ENCODE peak calls at places on chromosomes 11 and 22, in eight cellular contexts. X is prostate gland, L is A549, B is upper lobe of right lung, S is heart right ventricle, C is NT2/D1, T is PC-9, Q is thoracic aorta. F is an unnamed sample. For H3K9me3, the result is how much of the 10 kb centered on the place peaks cover.

GRCh38 chr11:28938091-28938490 is 829.9 kb downstream of the METTL15 start:
- DNase-seq in X (no peak), L (no peak), B (no peak), S (no peak), C (no peak), T (peak), Q (no peak), F (no peak)

GRCh38 chr11:75667268-75667830 is 1.5 kb downstream of the MAP6 start:
- DNase-seq in X (peak), L (peak), B (peak), S (peak), C (no peak), T (no peak), Q (no peak), F (no peak)

GRCh38 chr11:35412285-35412684 is 7.1 kb downstream of the SLC1A2 start:
- DNase-seq in X (no peak), L (peak), B (no peak), S (no peak), C (no peak), T (no peak), Q (no peak), F (no peak)

GRCh38 chr11:76655466-76656086 is 15.0 kb downstream of the LRRC32 start:
- DNase-seq in X (no peak), L (no peak), B (no peak), S (no peak), C (no peak), T (no peak), Q (no peak), F (no peak)

GRCh38 chr11:45655347-45655756 is 10.1 kb downstream of the CHST1 start:
- DNase-seq in X (peak), L (peak), B (peak), S (peak), C (peak), T (no peak), Q (no peak), F (peak)

GRCh38 chr11:106309070-106309684 is 231.7 kb downstream of the AASDHPPT start:
- DNase-seq in X (no peak), L (no peak), B (no peak), S (no peak), C (no peak), T (no peak), Q (no peak), F (no peak)

GRCh38 chr11:1830500-1831223 is 4.1 kb upstream of the SYT8 start:
- DNase-seq in X (peak), L (no peak), B (peak), S (peak), C (no peak), T (peak), Q (no peak), F (no peak)

GRCh38 chr11:26134481-26135355 is 197.2 kb upstream of the ANO3 start:
- DNase-seq in X (no peak), L (peak), B (no peak), S (no peak), C (no peak), T (no peak), Q (no peak), F (no peak)

GRCh38 chr11:4134844-4135243 is 40.2 kb downstream of the RRM1 start:
- DNase-seq in X (no peak), L (peak), B (no peak), S (no peak), C (no peak), T (peak), Q (no peak), F (no peak)

GRCh38 chr22:36765943-36766450 is 9.9 kb downstream of the IFT27 start:
- DNase-seq in X (no peak), L (no peak), B (no peak), S (no peak), C (no peak), T (no peak), Q (no peak), F (no peak)

GRCh38 chr22:29071261-29072045 is 1.4 kb upstream of the KREMEN1 start:
- DNase-seq in X (peak), L (peak), B (peak), S (no peak), C (no peak), T (no peak), Q (no peak), F (peak)

GRCh38 chr11:72236083-72236697 is 7.8 kb downstream of the PHOX2A start:
- DNase-seq in X (no peak), L (no peak), B (no peak), S (no peak), C (no peak), T (no peak), Q (no peak), F (no peak)

GRCh38 chr11:34052608-34053160 is 1.2 kb downstream of the CAPRIN1 start:
- DNase-seq in X (peak), L (peak), B (peak), S (no peak), C (no peak), T (no peak), Q (no peak), F (no peak)

GRCh38 chr11:69418576-69419296 is 62.7 kb upstream of the LINC01488 start:
- DNase-seq in X (no peak), L (no peak), B (peak), S (no peak), C (no peak), T (no peak), Q (no peak), F (no peak)

GRCh38 chr11:73225851-73226250 is 7.8 kb downstream of the P2RY2 start:
- DNase-seq in X (no peak), L (no peak), B (peak), S (no peak), C (no peak), T (no peak), Q (no peak), F (no peak)

GRCh38 chr11:116580828-116581227 is 192.0 kb downstream of the BUD13 start:
- DNase-seq in X (no peak), L (no peak), B (no peak), S (no peak), C (peak), T (no peak), Q (no peak), F (no peak)

GRCh38 chr11:64868904-64869570 is 9.4 kb downstream of the EHD1 start:
- DNase-seq in X (no peak), L (peak), B (no peak), S (peak), C (no peak), T (peak), Q (no peak), F (no peak)

GRCh38 chr11:71300187-71300586 is 47.8 kb upstream of the SHANK2 start:
- DNase-seq in X (no peak), L (no peak), B (no peak), S (no peak), C (no peak), T (no peak), Q (no peak), F (no peak)

GRCh38 chr11:88363566-88364169 is 26.1 kb upstream of the CTSC start:
- DNase-seq in X (no peak), L (no peak), B (no peak), S (no peak), C (no peak), T (peak), Q (no peak), F (no peak)

GRCh38 chr22:17547995-17548755 is 15.1 kb upstream of the SLC25A18 start:
- DNase-seq in X (no peak), L (no peak), B (no peak), S (no peak), C (no peak), T (no peak), Q (no peak), F (no peak)

GRCh38 chr11:9615031-9615451 is 41.6 kb downstream of the WEE1 start:
- DNase-seq in X (no peak), L (no peak), B (peak), S (no peak), C (no peak), T (no peak), Q (no peak), F (no peak)

GRCh38 chr11:33869511-33870422 is 22.1 kb downstream of the LMO2 start:
- DNase-seq in X (no peak), L (peak), B (peak), S (peak), C (no peak), T (no peak), Q (no peak), F (no peak)

GRCh38 chr11:35617687-35618496 is at the start of gene FJX1:
- DNase-seq in X (peak), L (peak), B (peak), S (peak), C (peak), T (peak), Q (no peak), F (no peak)

GRCh38 chr11:24406389-24406788 is 90.5 kb upstream of the LUZP2 start:
- DNase-seq in X (no peak), L (no peak), B (no peak), S (no peak), C (no peak), T (no peak), Q (no peak), F (no peak)

GRCh38 chr22:37158963-37159290 is 9.2 kb upstream of the IL2RB start:
- DNase-seq in X (no peak), L (no peak), B (no peak), S (no peak), C (no peak), T (no peak), Q (no peak), F (no peak)

GRCh38 chr11:68039526-68040086 is 781 bp downstream of the TCIRG1 start:
- DNase-seq in X (no peak), L (no peak), B (peak), S (no peak), C (no peak), T (no peak), Q (no peak), F (no peak)

GRCh38 chr11:100908746-100909145 is 220.9 kb downstream of the PGR start:
- DNase-seq in X (no peak), L (no peak), B (no peak), S (no peak), C (no peak), T (no peak), Q (no peak), F (no peak)

GRCh38 chr11:19320764-19321163 is 80.0 kb upstream of the E2F8 start:
- DNase-seq in X (no peak), L (no peak), B (no peak), S (peak), C (no peak), T (no peak), Q (no peak), F (no peak)

GRCh38 chr11:113534625-113535024 is 59.4 kb upstream of the DRD2 start:
- DNase-seq in X (no peak), L (no peak), B (no peak), S (no peak), C (no peak), T (no peak), Q (no peak), F (no peak)

GRCh38 chr11:65648997-65649491 is 11.1 kb downstream of the SIPA1 start:
- DNase-seq in X (no peak), L (no peak), B (peak), S (no peak), C (no peak), T (peak), Q (no peak), F (no peak)

GRCh38 chr11:121086866-121087265 is 14.2 kb upstream of the TECTA start:
- DNase-seq in X (no peak), L (no peak), B (no peak), S (no peak), C (no peak), T (no peak), Q (no peak), F (no peak)

GRCh38 chr11:75475767-75476650 is 43.0 kb upstream of the KLHL35 start:
- DNase-seq in X (no peak), L (no peak), B (no peak), S (peak), C (no peak), T (no peak), Q (no peak), F (no peak)

GRCh38 chr11:17595526-17596309 is 48.7 kb downstream of the OTOG start:
- DNase-seq in X (no peak), L (no peak), B (no peak), S (no peak), C (no peak), T (no peak), Q (no peak), F (no peak)

GRCh38 chr11:93740802-93741093 is 547 bp downstream of the TAF1D start:
- DNase-seq in X (peak), L (peak), B (peak), S (peak), C (no peak), T (peak), Q (no peak), F (peak)

GRCh38 chr11:125724125-125724524 is 22.0 kb upstream of the PATE1 start:
- DNase-seq in X (no peak), L (peak), B (no peak), S (no peak), C (no peak), T (no peak), Q (no peak), F (no peak)

GRCh38 chr11:79055866-79056632 is 384.8 kb downstream of the TENM4 start:
- DNase-seq in X (no peak), L (no peak), B (no peak), S (no peak), C (no peak), T (no peak), Q (no peak), F (no peak)

GRCh38 chr11:1730230-1730629 is 20.2 kb downstream of the IFITM10 start:
- DNase-seq in X (no peak), L (no peak), B (no peak), S (no peak), C (no peak), T (no peak), Q (no peak), F (no peak)

GRCh38 chr11:134639586-134640330 is 227.7 kb upstream of the B3GAT1 start:
- DNase-seq in X (no peak), L (no peak), B (peak), S (no peak), C (no peak), T (no peak), Q (no peak), F (no peak)

GRCh38 chr11:8262552-8263108 is 1.0 kb downstream of the LMO1 start:
- DNase-seq in X (peak), L (no peak), B (peak), S (no peak), C (no peak), T (no peak), Q (no peak), F (no peak)

DNA sequence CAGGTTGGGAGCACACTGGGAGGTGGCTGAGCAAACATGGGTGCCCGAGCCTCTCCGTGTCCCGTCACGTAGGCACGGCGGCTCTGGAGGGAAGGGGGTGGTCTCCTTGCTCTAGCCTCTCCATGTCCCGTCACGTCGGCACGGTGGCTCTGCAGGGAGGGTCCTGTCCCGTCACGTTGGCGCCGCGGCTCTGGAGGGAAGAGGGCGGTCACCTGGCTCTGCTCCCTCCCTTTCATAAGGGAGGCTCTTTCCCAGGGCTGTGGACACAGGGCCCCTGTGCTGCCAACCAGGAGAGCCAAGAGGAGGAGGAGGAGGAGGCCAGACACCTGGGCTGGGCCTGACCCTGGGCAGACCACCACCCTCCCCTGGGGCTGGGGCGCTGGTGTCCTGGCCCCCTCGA is 1173.7 kb downstream of the BRD1 start:
- DNase-seq in X (no peak), L (no peak), B (no peak), S (no peak), C (no peak), T (no peak), Q (no peak), F (no peak)
- H3K9me3 ChIP-seq in X (under half), L (under half), B (under half), S (under half), C (under half), T (under half), Q (under half), F (under half)

DNA sequence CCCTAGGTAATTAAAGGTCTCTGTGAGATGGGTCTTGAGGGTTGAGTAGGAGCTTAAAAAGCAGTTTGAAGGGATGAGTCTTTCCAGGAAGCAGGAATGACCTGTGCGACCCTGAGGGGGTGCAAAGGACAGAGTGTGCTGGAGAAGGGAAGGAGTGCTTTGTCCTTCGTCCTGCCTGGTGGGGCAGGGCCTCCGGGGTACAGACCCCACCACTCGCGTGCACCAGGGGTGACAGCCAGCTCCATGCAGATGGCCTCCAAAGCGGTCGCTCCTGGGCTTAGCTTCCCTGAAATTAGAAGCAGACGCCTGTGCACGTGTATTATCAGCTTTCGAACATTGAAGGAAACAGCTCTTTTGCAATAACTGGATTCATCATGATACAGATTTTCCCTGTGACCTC is 959.8 kb downstream of the BRD1 start:
- DNase-seq in X (no peak), L (no peak), B (no peak), S (no peak), C (no peak), T (no peak), Q (no peak), F (no peak)
- H3K9me3 ChIP-seq in X (under half), L (under half), B (under half), S (under half), C (under half), T (under half), Q (under half), F (under half)

GRCh38 chr22:47618180-47618579 is 855.7 kb downstream of the TBC1D22A start:
- DNase-seq in X (no peak), L (no peak), B (peak), S (no peak), C (no peak), T (no peak), Q (no peak), F (no peak)
- H3K9me3 ChIP-seq in X (under half), L (under half), B (under half), S (under half), C (under half), T (under half), Q (under half), F (under half)

DNA sequence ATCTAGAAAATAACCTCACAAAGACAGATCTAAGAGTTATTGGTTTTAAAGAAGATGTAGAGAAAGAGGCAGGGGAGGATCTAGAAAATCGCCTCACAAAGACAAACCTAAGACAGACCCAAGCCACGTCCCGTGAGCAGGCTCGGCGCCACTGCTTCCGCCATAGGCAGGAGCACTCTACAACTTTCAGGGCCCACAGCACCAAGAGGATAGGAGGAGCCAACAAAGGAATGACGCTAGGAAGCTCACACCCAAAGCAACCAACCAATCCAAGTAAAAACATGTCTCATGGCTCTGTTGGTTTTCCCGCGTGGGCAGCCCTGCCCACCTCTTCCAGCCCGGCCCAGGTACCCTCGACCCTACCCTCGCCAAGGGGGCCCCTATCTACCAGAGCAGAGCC is 4167.4 kb upstream of the OR11H1 start:
- DNase-seq in X (no peak), L (no peak), B (no peak), S (no peak), C (no peak), T (no peak), Q (no peak), F (no peak)
- H3K9me3 ChIP-seq in X (under half), L (under half), B (under half), S (under half), C (under half), T (under half), Q (under half), F (under half)

GRCh38 chr11:108204918-108205499 is 17.4 kb downstream of the NPAT start:
- DNase-seq in X (no peak), L (no peak), B (no peak), S (no peak), C (no peak), T (no peak), Q (no peak), F (no peak)

GRCh38 chr11:108206171-108206570 is 16.3 kb downstream of the NPAT start:
- DNase-seq in X (no peak), L (no peak), B (no peak), S (no peak), C (no peak), T (no peak), Q (no peak), F (no peak)

GRCh38 chr11:108207683-108208060 is 14.8 kb downstream of the NPAT start:
- DNase-seq in X (no peak), L (no peak), B (no peak), S (no peak), C (no peak), T (no peak), Q (no peak), F (no peak)

GRCh38 chr11:108204376-108204775 is 18.1 kb downstream of the NPAT start:
- DNase-seq in X (no peak), L (no peak), B (no peak), S (no peak), C (no peak), T (no peak), Q (no peak), F (no peak)

GRCh38 chr11:108206969-108207682 is 15.3 kb downstream of the NPAT start:
- DNase-seq in X (no peak), L (no peak), B (no peak), S (no peak), C (no peak), T (no peak), Q (no peak), F (no peak)
- H3K9me3 ChIP-seq in X (under half), L (under half), B (under half), S (under half), C (under half), T (under half), Q (under half), F (under half)

GRCh38 chr11:91960770-91961169 is 263.8 kb upstream of the FAT3 start:
- DNase-seq in X (no peak), L (no peak), B (no peak), S (no peak), C (no peak), T (no peak), Q (no peak), F (no peak)
- H3K9me3 ChIP-seq in X (under half), L (under half), B (under half), S (under half), C (under half), T (under half), Q (under half), F (under half)

GRCh38 chr11:119334173-119334930 is at the start of gene RNF26:
- DNase-seq in X (peak), L (peak), B (peak), S (peak), C (peak), T (peak), Q (peak), F (peak)

GRCh38 chr11:119330237-119330636 is 4.1 kb upstream of the RNF26 start:
- DNase-seq in X (no peak), L (no peak), B (no peak), S (no peak), C (no peak), T (no peak), Q (no peak), F (no peak)

GRCh38 chr11:119335091-119335654 is 846 bp downstream of the RNF26 start:
- DNase-seq in X (no peak), L (no peak), B (peak), S (no peak), C (no peak), T (no peak), Q (no peak), F (no peak)

GRCh38 chr11:119335655-119336543 is 1.6 kb downstream of the RNF26 start:
- DNase-seq in X (no peak), L (no peak), B (peak), S (no peak), C (no peak), T (no peak), Q (no peak), F (no peak)

GRCh38 chr11:119332111-119332765 is 2.1 kb upstream of the RNF26 start:
- DNase-seq in X (no peak), L (no peak), B (no peak), S (no peak), C (no peak), T (no peak), Q (no peak), F (no peak)
- H3K9me3 ChIP-seq in X (under half), L (under half), B (under half), S (under half), C (under half), T (under half), Q (under half), F (under half)

DNA sequence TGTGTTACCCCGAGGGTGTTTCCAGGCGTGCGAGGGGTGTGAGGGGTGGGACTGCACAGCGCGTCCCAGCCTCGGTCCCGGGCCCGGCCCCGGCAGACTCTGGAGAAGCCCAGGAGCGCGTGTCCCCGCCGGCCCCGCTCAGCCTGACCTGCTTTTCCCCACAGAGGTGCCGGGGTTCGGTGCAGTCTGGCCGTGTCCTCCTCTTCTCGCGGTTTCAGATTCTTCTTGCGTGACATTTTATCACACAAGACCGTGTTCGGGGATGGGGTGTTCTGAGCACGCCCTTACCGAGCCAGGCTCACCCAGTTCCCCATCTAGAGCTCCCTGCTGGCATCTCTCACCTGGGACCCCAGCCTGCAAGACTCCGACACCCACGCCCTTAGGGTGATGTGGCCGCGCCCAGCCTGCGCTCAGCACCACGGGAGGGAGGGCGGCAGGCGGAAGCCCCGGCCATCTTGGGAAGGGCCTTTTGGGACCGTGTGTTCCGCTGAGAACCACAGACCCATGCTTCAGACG is 775.6 kb downstream of the BRD1 start:
- DNase-seq in X (no peak), L (no peak), B (peak), S (no peak), C (no peak), T (no peak), Q (no peak), F (peak)
- H3K9me3 ChIP-seq in X (under half), L (under half), B (under half), S (under half), C (under half), T (under half), Q (under half), F (under half)